ENCODE peak calls at places on chromosomes 5 and 9, in four cellular contexts. J is ovary, P is OCI-LY7, G is AG04450. R is an unnamed sample.

GRCh38 chr5:67234671-67235176 is 38.1 kb upstream of the CD180 start:
- DNase-seq in P (no peak), J (peak; percentile 46), G (peak; percentile 37), R (no peak)

GRCh38 chr5:170597109-170597741 is 93.4 kb downstream of the KCNIP1 start:
- DNase-seq in G (no peak), J (no peak), P (no peak), R (no peak)

GRCh38 chr9:893843-894420 is 52.4 kb downstream of the DMRT1 start:
- DNase-seq in J (no peak), P (peak; percentile 81), G (peak; percentile 1), R (peak; percentile 25)

GRCh38 chr5:78594946-78595921 is 53.3 kb downstream of the LHFPL2 start:
- DNase-seq in J (peak; percentile 42), G (peak; percentile 97), P (no peak), R (no peak)

GRCh38 chr5:132883261-132883834 is 9.9 kb downstream of the LEAP2 start:
- DNase-seq in P (peak; percentile 60), J (no peak), G (peak; percentile 33), R (no peak)

GRCh38 chr9:127005770-127006314 is 91.3 kb downstream of the RALGPS1 start:
- DNase-seq in P (no peak), J (no peak), G (no peak), R (no peak)

GRCh38 chr5:8333977-8334376 is 465.0 kb downstream of the MTRR start:
- DNase-seq in J (no peak), G (no peak), P (no peak), R (no peak)

GRCh38 chr9:127303830-127304229 is 39.3 kb downstream of the GARNL3 start:
- DNase-seq in G (no peak), P (no peak), J (no peak), R (no peak)

GRCh38 chr5:80216753-80217596 is 38.9 kb downstream of the SERINC5 start:
- DNase-seq in J (no peak), G (no peak), P (no peak), R (no peak)

GRCh38 chr5:45796959-45797553 is 100.9 kb upstream of the HCN1 start:
- DNase-seq in J (no peak), G (no peak), P (peak; percentile 21), R (no peak)

GRCh38 chr5:93454896-93455295 is 126.1 kb downstream of the NR2F1-AS1 start:
- DNase-seq in J (no peak), P (no peak), G (no peak), R (no peak)

GRCh38 chr5:91495699-91496098 is 112.6 kb upstream of the ARRDC3 start:
- DNase-seq in G (no peak), P (no peak), J (no peak), R (no peak)

GRCh38 chr5:142601432-142601831 is 84.5 kb downstream of the FGF1 start:
- DNase-seq in J (no peak), G (no peak), P (no peak), R (no peak)

GRCh38 chr5:149605998-149606721 is 24.9 kb downstream of the ARHGEF37 start:
- DNase-seq in P (peak; percentile 81), J (no peak), G (no peak), R (no peak)
- H3K4me3 ChIP-seq in P (peak overlapping the region; percentile 29), J (no peak overlapping the region), G (no peak overlapping the region), R (no peak overlapping the region)

DNA sequence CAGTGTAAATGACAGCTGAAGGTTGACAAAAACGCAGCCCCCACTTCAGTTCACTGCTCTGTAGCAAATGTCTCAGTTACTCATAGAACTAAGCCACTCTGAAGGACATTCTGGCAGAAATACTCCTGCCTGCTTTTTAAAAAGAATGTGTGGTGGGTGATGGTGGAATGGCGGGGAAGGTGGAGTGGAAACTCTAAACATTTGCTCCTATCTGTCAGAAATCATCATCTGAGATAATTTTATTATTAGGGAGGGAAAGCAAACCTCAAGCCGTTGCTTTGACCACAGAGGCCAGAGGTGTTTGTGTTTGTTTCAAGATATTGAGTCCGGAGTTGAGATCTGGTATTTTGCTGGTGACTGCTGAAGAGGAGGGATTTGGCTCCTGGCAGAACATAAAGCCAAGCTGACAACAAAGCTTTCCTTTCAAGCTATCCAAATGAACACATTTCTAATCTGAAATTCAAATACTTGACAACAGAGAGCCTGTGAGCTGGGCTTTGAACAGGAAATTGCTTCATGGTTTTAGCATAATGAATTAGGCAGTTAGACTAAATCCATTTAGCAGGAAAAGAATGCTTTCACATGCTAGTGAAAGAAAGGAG is 362.7 kb downstream of the CSNK1G3 start:
- DNase-seq in J (no peak), G (peak; percentile 1), P (no peak), R (no peak)
- H3K4me3 ChIP-seq in J (no peak overlapping the region), G (no peak overlapping the region), P (no peak overlapping the region), R (no peak overlapping the region)

GRCh38 chr5:173709761-173710160 is 93.3 kb upstream of the BOD1 start:
- DNase-seq in G (no peak), P (no peak), J (no peak), R (no peak)

GRCh38 chr5:173709145-173709544 is 92.7 kb upstream of the BOD1 start:
- DNase-seq in P (no peak), G (no peak), J (no peak), R (no peak)

GRCh38 chr5:173705512-173705825 is 89.0 kb upstream of the BOD1 start:
- DNase-seq in J (no peak), G (no peak), P (no peak), R (no peak)

GRCh38 chr5:173706700-173707099 is 90.2 kb upstream of the BOD1 start:
- DNase-seq in J (no peak), P (no peak), G (no peak), R (no peak)

GRCh38 chr5:173707392-173707791 is 90.9 kb upstream of the BOD1 start:
- DNase-seq in P (peak; percentile 91), J (no peak), G (no peak), R (no peak)
- H3K4me3 ChIP-seq in P (peak overlapping the region; percentile 44), J (no peak overlapping the region), G (no peak overlapping the region), R (no peak overlapping the region)

GRCh38 chr5:31194892-31195291 is 1.4 kb downstream of the CDH6 start:
- DNase-seq in P (no peak), G (no peak), J (no peak), R (no peak)

GRCh38 chr5:31194458-31194808 is 947 bp downstream of the CDH6 start:
- DNase-seq in P (no peak), J (no peak), G (no peak), R (no peak)

GRCh38 chr5:31193591-31194457 is at the start of gene CDH6:
- DNase-seq in J (peak; percentile 8), P (no peak), G (peak; percentile 26), R (no peak)

GRCh38 chr5:31192442-31192841 is 1.0 kb upstream of the CDH6 start:
- DNase-seq in J (no peak), P (no peak), G (no peak), R (no peak)

GRCh38 chr5:31193026-31193425 is 460 bp upstream of the CDH6 start:
- DNase-seq in P (no peak), G (no peak), J (no peak), R (no peak)
- H3K4me3 ChIP-seq in P (no peak overlapping the region), G (peak overlapping the region; percentile 76), J (no peak overlapping the region), R (no peak overlapping the region)

DNA sequence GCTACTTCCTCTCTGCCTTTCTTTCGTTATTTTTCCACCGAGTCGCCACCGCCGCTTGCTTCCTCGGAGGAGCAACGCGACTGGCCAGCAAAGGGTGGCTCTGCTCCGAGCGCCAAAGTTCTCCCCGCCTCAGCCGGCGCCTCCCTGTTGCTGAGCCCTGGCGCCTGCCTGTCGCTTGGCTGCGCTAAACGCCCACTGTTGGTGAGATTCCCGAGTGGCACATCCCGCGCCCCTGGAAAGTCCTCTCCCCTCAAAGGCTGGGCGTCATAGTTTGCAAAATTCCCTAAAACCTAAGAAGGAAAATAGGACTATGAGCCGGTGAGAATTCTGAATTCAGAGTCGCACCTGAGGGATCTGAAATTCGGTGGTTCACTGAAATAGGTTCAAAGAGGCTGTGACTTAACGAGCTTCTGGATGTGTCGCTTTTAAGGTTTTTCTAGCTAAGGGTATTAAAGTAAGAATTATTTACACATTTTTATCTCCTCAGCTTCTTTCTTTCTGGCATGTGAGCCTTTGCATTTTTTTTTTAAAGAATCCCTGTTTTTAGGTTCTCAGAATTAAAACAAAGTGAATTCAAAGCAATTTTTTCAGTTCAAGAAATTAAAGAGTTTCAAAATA is at the start of gene GRIN3A:
- DNase-seq in G (no peak), J (peak; percentile 28), P (no peak), R (no peak)
- H3K4me3 ChIP-seq in G (no peak within 1 kb of the TSS), J (peak within 1 kb of the TSS; percentile 28), P (no peak within 1 kb of the TSS), R (no peak within 1 kb of the TSS)

R was measured in CD8-positive, alpha-beta T cell.